ENCODE peak calls at places on chromosomes 11 and 22, in six cellular contexts. One of them, this sample, is unnamed.

GRCh38 chr11:6240139-6240538 is 1.2 kb downstream of the CNGA4 start:
- DNase-seq in lung: no peak
- DNase-seq in A549: no peak
- DNase-seq in cardiac fibroblast: no peak
- DNase-seq in Peyer's patch: no peak
- DNase-seq in skeletal muscle cell: no peak
- DNase-seq in this sample: no peak

GRCh38 chr11:114132944-114133394 is 73.5 kb downstream of the ZBTB16 start:
- DNase-seq in lung: no peak
- DNase-seq in A549: no peak
- DNase-seq in cardiac fibroblast: peak
- DNase-seq in Peyer's patch: no peak
- DNase-seq in skeletal muscle cell: peak
- DNase-seq in this sample: peak

GRCh38 chr11:70711095-70711910 is 313.0 kb downstream of the CTTN start:
- DNase-seq in lung: no peak
- DNase-seq in A549: no peak
- DNase-seq in cardiac fibroblast: no peak
- DNase-seq in Peyer's patch: no peak
- DNase-seq in skeletal muscle cell: no peak
- DNase-seq in this sample: no peak

GRCh38 chr11:85867751-85868150 is 12.6 kb downstream of the CCDC83 start:
- DNase-seq in lung: no peak
- DNase-seq in A549: no peak
- DNase-seq in cardiac fibroblast: no peak
- DNase-seq in Peyer's patch: no peak
- DNase-seq in skeletal muscle cell: no peak
- DNase-seq in this sample: no peak

GRCh38 chr22:27487600-27488450 is 313.7 kb downstream of the MN1 start:
- DNase-seq in lung: no peak
- DNase-seq in A549: peak
- DNase-seq in cardiac fibroblast: no peak
- DNase-seq in Peyer's patch: no peak
- DNase-seq in skeletal muscle cell: no peak
- DNase-seq in this sample: no peak

GRCh38 chr11:118223576-118223975 is 1.2 kb downstream of the JAML start:
- DNase-seq in lung: no peak
- DNase-seq in A549: no peak
- DNase-seq in cardiac fibroblast: no peak
- DNase-seq in Peyer's patch: no peak
- DNase-seq in skeletal muscle cell: no peak
- DNase-seq in this sample: no peak

GRCh38 chr11:75424396-75424795 is 8.6 kb downstream of the KLHL35 start:
- DNase-seq in lung: no peak
- DNase-seq in A549: no peak
- DNase-seq in cardiac fibroblast: no peak
- DNase-seq in Peyer's patch: no peak
- DNase-seq in skeletal muscle cell: no peak
- DNase-seq in this sample: no peak

GRCh38 chr11:67033661-67034166 is 10.8 kb downstream of the SYT12 start:
- DNase-seq in lung: no peak
- DNase-seq in A549: no peak
- DNase-seq in cardiac fibroblast: peak
- DNase-seq in Peyer's patch: no peak
- DNase-seq in skeletal muscle cell: peak
- DNase-seq in this sample: no peak

GRCh38 chr22:38338772-38339379 is 21.6 kb upstream of the CSNK1E start:
- DNase-seq in lung: no peak
- DNase-seq in A549: no peak
- DNase-seq in cardiac fibroblast: no peak
- DNase-seq in Peyer's patch: no peak
- DNase-seq in skeletal muscle cell: no peak
- DNase-seq in this sample: peak

GRCh38 chr11:17721242-17721999 is 2.0 kb downstream of the MYOD1 start:
- DNase-seq in lung: no peak
- DNase-seq in A549: no peak
- DNase-seq in cardiac fibroblast: no peak
- DNase-seq in Peyer's patch: no peak
- DNase-seq in skeletal muscle cell: no peak
- DNase-seq in this sample: no peak

GRCh38 chr11:68153742-68154141 is 32.6 kb upstream of the CHKA start:
- DNase-seq in lung: no peak
- DNase-seq in A549: no peak
- DNase-seq in cardiac fibroblast: no peak
- DNase-seq in Peyer's patch: no peak
- DNase-seq in skeletal muscle cell: no peak
- DNase-seq in this sample: no peak

GRCh38 chr11:87548797-87549196 is 511.1 kb downstream of the TMEM135 start:
- DNase-seq in lung: no peak
- DNase-seq in A549: no peak
- DNase-seq in cardiac fibroblast: no peak
- DNase-seq in Peyer's patch: no peak
- DNase-seq in skeletal muscle cell: no peak
- DNase-seq in this sample: no peak

GRCh38 chr11:16912607-16913006 is 101.6 kb downstream of the PLEKHA7 start:
- DNase-seq in lung: no peak
- DNase-seq in A549: no peak
- DNase-seq in cardiac fibroblast: no peak
- DNase-seq in Peyer's patch: no peak
- DNase-seq in skeletal muscle cell: no peak
- DNase-seq in this sample: no peak

GRCh38 chr22:22535662-22536061 is 15.6 kb upstream of the ZNF280A start:
- DNase-seq in lung: no peak
- DNase-seq in A549: no peak
- DNase-seq in cardiac fibroblast: no peak
- DNase-seq in Peyer's patch: no peak
- DNase-seq in skeletal muscle cell: no peak
- DNase-seq in this sample: no peak

GRCh38 chr22:37566329-37566837 is 6.1 kb downstream of the CDC42EP1 start:
- DNase-seq in lung: no peak
- DNase-seq in A549: no peak
- DNase-seq in cardiac fibroblast: no peak
- DNase-seq in Peyer's patch: peak
- DNase-seq in skeletal muscle cell: no peak
- DNase-seq in this sample: no peak

GRCh38 chr22:32378703-32379272 is 21.1 kb downstream of the RFPL3 start:
- DNase-seq in lung: no peak
- DNase-seq in A549: peak
- DNase-seq in cardiac fibroblast: peak
- DNase-seq in Peyer's patch: no peak
- DNase-seq in skeletal muscle cell: no peak
- DNase-seq in this sample: no peak

GRCh38 chr22:28116261-28116673 is 197.2 kb upstream of the PITPNB start:
- DNase-seq in lung: no peak
- DNase-seq in A549: peak
- DNase-seq in cardiac fibroblast: peak
- DNase-seq in Peyer's patch: no peak
- DNase-seq in skeletal muscle cell: peak
- DNase-seq in this sample: peak

GRCh38 chr11:79397252-79397651 is 43.6 kb downstream of the TENM4 start:
- DNase-seq in lung: no peak
- DNase-seq in A549: no peak
- DNase-seq in cardiac fibroblast: no peak
- DNase-seq in Peyer's patch: no peak
- DNase-seq in skeletal muscle cell: no peak
- DNase-seq in this sample: no peak

GRCh38 chr11:84720706-84721402 is 906.3 kb downstream of the DLG2 start:
- DNase-seq in lung: no peak
- DNase-seq in A549: no peak
- DNase-seq in cardiac fibroblast: peak
- DNase-seq in Peyer's patch: no peak
- DNase-seq in skeletal muscle cell: no peak
- DNase-seq in this sample: peak

GRCh38 chr22:46352691-46353386 is 17.3 kb downstream of the TRMU start:
- DNase-seq in lung: peak
- DNase-seq in A549: peak
- DNase-seq in cardiac fibroblast: peak
- DNase-seq in Peyer's patch: no peak
- DNase-seq in skeletal muscle cell: no peak
- DNase-seq in this sample: peak

GRCh38 chr11:33899383-33900037 is 7.6 kb upstream of the LMO2 start:
- DNase-seq in lung: peak
- DNase-seq in A549: peak
- DNase-seq in cardiac fibroblast: peak
- DNase-seq in Peyer's patch: no peak
- DNase-seq in skeletal muscle cell: peak
- DNase-seq in this sample: peak

GRCh38 chr22:43066844-43067385 is 22.3 kb downstream of the TTLL1 start:
- DNase-seq in lung: no peak
- DNase-seq in A549: no peak
- DNase-seq in cardiac fibroblast: no peak
- DNase-seq in Peyer's patch: no peak
- DNase-seq in skeletal muscle cell: no peak
- DNase-seq in this sample: no peak

GRCh38 chr11:120413480-120413879 is 77.3 kb downstream of the ARHGEF12 start:
- DNase-seq in lung: no peak
- DNase-seq in A549: no peak
- DNase-seq in cardiac fibroblast: peak
- DNase-seq in Peyer's patch: no peak
- DNase-seq in skeletal muscle cell: peak
- DNase-seq in this sample: no peak

GRCh38 chr11:117621226-117621625 is 175.8 kb downstream of the DSCAML1 start:
- DNase-seq in lung: no peak
- DNase-seq in A549: peak
- DNase-seq in cardiac fibroblast: peak
- DNase-seq in Peyer's patch: no peak
- DNase-seq in skeletal muscle cell: no peak
- DNase-seq in this sample: no peak

GRCh38 chr11:68632802-68633201 is 51.5 kb upstream of the GAL start:
- DNase-seq in lung: no peak
- DNase-seq in A549: peak
- DNase-seq in cardiac fibroblast: peak
- DNase-seq in Peyer's patch: peak
- DNase-seq in skeletal muscle cell: peak
- DNase-seq in this sample: no peak

GRCh38 chr11:60059052-60059451 is 2.6 kb downstream of the MS4A3 start:
- DNase-seq in lung: no peak
- DNase-seq in A549: no peak
- DNase-seq in cardiac fibroblast: no peak
- DNase-seq in Peyer's patch: no peak
- DNase-seq in skeletal muscle cell: no peak
- DNase-seq in this sample: no peak

GRCh38 chr11:73978576-73979086 is 4.0 kb downstream of the UCP2 start:
- DNase-seq in lung: no peak
- DNase-seq in A549: no peak
- DNase-seq in cardiac fibroblast: no peak
- DNase-seq in Peyer's patch: no peak
- DNase-seq in skeletal muscle cell: no peak
- DNase-seq in this sample: peak

GRCh38 chr22:25666308-25666707 is 75.7 kb upstream of the MYO18B start:
- DNase-seq in lung: peak
- DNase-seq in A549: peak
- DNase-seq in cardiac fibroblast: peak
- DNase-seq in Peyer's patch: no peak
- DNase-seq in skeletal muscle cell: peak
- DNase-seq in this sample: peak

GRCh38 chr11:62133328-62134065 is 9.7 kb downstream of the INCENP start:
- DNase-seq in lung: no peak
- DNase-seq in A549: no peak
- DNase-seq in cardiac fibroblast: no peak
- DNase-seq in Peyer's patch: peak
- DNase-seq in skeletal muscle cell: no peak
- DNase-seq in this sample: no peak

DNA sequence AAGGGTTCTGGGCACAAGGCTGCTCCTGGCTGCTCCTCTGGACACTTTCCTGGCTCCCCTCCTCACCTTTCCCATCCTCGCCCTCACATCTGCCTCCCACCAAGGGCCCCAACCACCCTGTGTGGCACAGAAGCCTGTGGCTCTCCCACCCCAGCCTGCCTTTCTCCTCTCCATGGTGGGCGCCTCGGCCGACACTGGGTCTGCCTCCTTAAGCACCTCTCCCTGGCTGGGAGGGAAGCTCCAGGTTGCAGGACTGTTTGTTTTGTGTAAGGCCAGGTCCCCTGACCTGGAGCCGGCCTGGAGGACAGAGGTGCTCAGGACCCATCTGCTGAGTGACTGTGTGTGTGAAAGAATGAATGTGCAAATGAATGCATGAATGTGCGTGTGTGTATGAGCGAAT is 14.1 kb downstream of the MUC6 start:
- DNase-seq in lung: no peak
- DNase-seq in A549: no peak
- DNase-seq in cardiac fibroblast: no peak
- DNase-seq in Peyer's patch: no peak
- DNase-seq in skeletal muscle cell: no peak
- DNase-seq in this sample: no peak
- H3K4me3 ChIP-seq in lung: no peak
- H3K4me3 ChIP-seq in A549: no peak
- H3K4me3 ChIP-seq in cardiac fibroblast: no peak
- H3K4me3 ChIP-seq in Peyer's patch: no peak
- H3K4me3 ChIP-seq in skeletal muscle cell: no peak
- H3K4me3 ChIP-seq in this sample: no peak

DNA sequence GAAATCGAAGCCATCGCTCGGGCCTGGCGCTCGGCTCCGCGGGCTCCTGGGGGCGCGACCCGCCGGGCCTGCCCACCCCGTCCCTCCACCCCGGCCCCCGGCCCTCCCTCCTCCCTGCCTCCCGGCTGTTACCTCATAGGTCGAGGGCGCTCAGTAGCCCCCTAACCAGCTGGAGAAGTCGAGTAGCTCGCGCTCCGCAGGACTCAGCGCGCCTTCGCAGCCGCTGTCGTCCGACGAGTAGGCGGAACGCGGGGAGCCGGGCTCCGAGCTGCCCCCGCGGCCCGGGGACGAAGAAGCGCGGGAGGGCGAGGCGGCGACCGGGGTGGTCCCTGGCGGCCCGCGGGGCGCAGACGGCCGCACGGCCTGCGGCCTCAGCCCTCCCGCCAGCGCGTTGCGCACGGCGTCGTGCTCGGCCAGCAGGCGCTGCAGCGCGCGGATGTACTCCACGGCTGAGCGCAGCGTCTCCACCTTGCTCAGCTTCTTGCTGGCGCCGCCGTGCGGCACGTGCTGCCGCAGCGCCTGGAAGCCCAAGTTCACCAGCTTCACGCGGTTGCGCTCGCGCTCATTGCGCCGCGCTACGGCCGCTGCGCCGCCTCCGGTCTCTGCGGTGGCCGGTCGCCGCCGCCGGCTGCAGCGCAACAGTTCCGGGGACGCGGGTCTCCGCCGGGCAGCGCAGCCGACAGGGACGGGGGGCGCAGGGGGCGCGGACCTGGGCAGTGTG is 627 bp downstream of the ASCL2 start:
- DNase-seq in lung: peak
- DNase-seq in A549: peak
- DNase-seq in cardiac fibroblast: peak
- DNase-seq in Peyer's patch: peak
- DNase-seq in skeletal muscle cell: no peak
- DNase-seq in this sample: peak
- H3K4me3 ChIP-seq in lung: no peak
- H3K4me3 ChIP-seq in A549: peak
- H3K4me3 ChIP-seq in cardiac fibroblast: no peak
- H3K4me3 ChIP-seq in Peyer's patch: peak
- H3K4me3 ChIP-seq in skeletal muscle cell: peak
- H3K4me3 ChIP-seq in this sample: peak

GRCh38 chr11:69643646-69644045 is 2.7 kb downstream of the CCND1 start:
- DNase-seq in lung: no peak
- DNase-seq in A549: no peak
- DNase-seq in cardiac fibroblast: no peak
- DNase-seq in Peyer's patch: no peak
- DNase-seq in skeletal muscle cell: no peak
- DNase-seq in this sample: no peak
- H3K4me3 ChIP-seq in lung: peak
- H3K4me3 ChIP-seq in A549: peak
- H3K4me3 ChIP-seq in cardiac fibroblast: no peak
- H3K4me3 ChIP-seq in Peyer's patch: peak
- H3K4me3 ChIP-seq in skeletal muscle cell: peak
- H3K4me3 ChIP-seq in this sample: peak

GRCh38 chr22:20964799-20965103 is 2.3 kb upstream of the AIFM3 start:
- DNase-seq in lung: no peak
- DNase-seq in A549: no peak
- DNase-seq in cardiac fibroblast: no peak
- DNase-seq in Peyer's patch: no peak
- DNase-seq in skeletal muscle cell: no peak
- DNase-seq in this sample: no peak
- H3K4me3 ChIP-seq in lung: no peak
- H3K4me3 ChIP-seq in A549: no peak
- H3K4me3 ChIP-seq in cardiac fibroblast: peak
- H3K4me3 ChIP-seq in Peyer's patch: peak
- H3K4me3 ChIP-seq in skeletal muscle cell: peak
- H3K4me3 ChIP-seq in this sample: peak